ENCODE peak calls at places on chromosome 1, in eight cellular contexts. I is activated CD4-positive, alpha-beta T cell treated with anti-CD3 and anti-CD28 coated beads, Interleukin-2, amount 10 ng/mL, durations not matched to agents 7 days and 5 days; U is H9; D is T-helper 2 cell; J is DND-41; Z is LoVo; K is 8988T; B is activated T-cell treated with anti-CD3 and anti-CD28 coated beads for 24 hours. V is an unnamed sample.

GRCh38 chr1:245657371-245657770 is 502.6 kb downstream of the KIF26B start:
- DNase-seq in D (no peak), K (no peak), U (peak; percentile 43), Z (no peak), B (no peak), J (no peak), I (no peak), V (no peak)

GRCh38 chr1:245213066-245213465 is 58.3 kb downstream of the KIF26B start:
- DNase-seq in U (no peak), Z (no peak), D (no peak), B (no peak), I (no peak), J (no peak), K (no peak), V (no peak)

GRCh38 chr1:65423884-65424655 is 3.6 kb downstream of the LEPR start:
- DNase-seq in D (no peak), U (no peak), I (peak; percentile 10), B (no peak), J (no peak), K (no peak), Z (peak; percentile 41), V (peak; percentile 86)

GRCh38 chr1:48019714-48020315 is 22.6 kb upstream of the TRABD2B start:
- DNase-seq in D (no peak), B (no peak), U (peak; percentile 16), J (no peak), Z (no peak), K (no peak), I (no peak), V (no peak)

GRCh38 chr1:206550446-206550845 is 43.1 kb downstream of the RASSF5 start:
- DNase-seq in U (no peak), Z (no peak), B (no peak), J (no peak), K (no peak), I (no peak), D (no peak), V (no peak)

GRCh38 chr1:166808959-166809358 is 30.3 kb upstream of the POGK start:
- DNase-seq in D (no peak), I (no peak), J (no peak), K (no peak), Z (no peak), B (no peak), U (no peak), V (no peak)

GRCh38 chr1:112997781-112998180 is 41.8 kb upstream of the SLC16A1 start:
- DNase-seq in B (no peak), U (no peak), Z (no peak), K (no peak), D (no peak), J (no peak), I (no peak), V (no peak)

GRCh38 chr1:7298749-7299151 is 472.3 kb upstream of the VAMP3 start:
- DNase-seq in K (no peak), B (no peak), Z (no peak), I (no peak), U (no peak), D (no peak), J (no peak), V (peak; percentile 56)

GRCh38 chr1:75797606-75798216 is 1.0 kb downstream of the MSH4 start:
- DNase-seq in B (no peak), Z (no peak), D (no peak), J (no peak), I (no peak), K (no peak), U (no peak), V (no peak)

GRCh38 chr1:207868252-207868768 is 42.6 kb downstream of the CD34 start:
- DNase-seq in J (peak; percentile 54), B (no peak), D (no peak), K (no peak), U (no peak), Z (no peak), I (peak; percentile 44), V (peak; percentile 45)

GRCh38 chr1:115340879-115341278 is 2.8 kb upstream of the NGF start:
- DNase-seq in J (no peak), K (no peak), I (no peak), D (no peak), Z (no peak), B (no peak), U (no peak), V (no peak)

GRCh38 chr1:89779541-89779940 is 41.3 kb upstream of the LRRC8D start:
- DNase-seq in Z (no peak), J (no peak), I (no peak), U (no peak), K (no peak), B (no peak), D (no peak), V (no peak)

GRCh38 chr1:10686404-10687040 is 109.9 kb downstream of the CASZ1 start:
- DNase-seq in J (no peak), D (no peak), B (no peak), U (no peak), Z (peak; percentile 47), K (no peak), I (no peak), V (no peak)

GRCh38 chr1:178581351-178581951 is 68.5 kb downstream of the TEX35 start:
- DNase-seq in I (no peak), D (no peak), Z (no peak), B (no peak), K (no peak), J (no peak), U (peak; percentile 92), V (no peak)

GRCh38 chr1:26145041-26145959 is 13.6 kb upstream of the FAM110D start:
- DNase-seq in D (peak; percentile 57), U (peak; percentile 88), K (no peak), Z (peak; percentile 89), B (peak; percentile 61), J (peak; percentile 81), I (peak; percentile 83), V (peak; percentile 76)

GRCh38 chr1:34404837-34405236 is 228.1 kb downstream of the C1orf94 start:
- DNase-seq in B (no peak), D (no peak), K (no peak), U (no peak), Z (no peak), J (no peak), I (no peak), V (no peak)

GRCh38 chr1:235019456-235019855 is 109.2 kb downstream of the TOMM20 start:
- DNase-seq in D (no peak), J (no peak), I (no peak), K (no peak), Z (no peak), B (no peak), U (no peak), V (no peak)

GRCh38 chr1:227576152-227576551 is 12.8 kb downstream of the ZNF678 start:
- DNase-seq in I (no peak), D (no peak), B (no peak), J (no peak), Z (no peak), U (no peak), K (no peak), V (no peak)

GRCh38 chr1:18854331-18855025 is 5.0 kb downstream of the TAS1R2 start:
- DNase-seq in U (no peak), D (no peak), J (no peak), Z (no peak), I (no peak), B (no peak), K (no peak), V (no peak)

GRCh38 chr1:108897865-108898720 is 21.3 kb downstream of the GPSM2 start:
- DNase-seq in K (no peak), J (peak; percentile 44), U (no peak), I (peak; percentile 54), B (no peak), Z (peak; percentile 67), D (no peak), V (peak; percentile 66)

GRCh38 chr1:221648201-221648600 is 93.7 kb downstream of the DUSP10 start:
- DNase-seq in I (no peak), B (no peak), U (no peak), J (no peak), D (no peak), Z (no peak), K (no peak), V (no peak)

GRCh38 chr1:36093226-36093625 is 4.5 kb downstream of the ADPRS start:
- DNase-seq in J (no peak), Z (no peak), K (no peak), D (no peak), U (no peak), I (no peak), B (no peak), V (no peak)

GRCh38 chr1:233168384-233168783 is 127.1 kb downstream of the PCNX2 start:
- DNase-seq in K (no peak), I (no peak), U (no peak), D (no peak), J (no peak), B (no peak), Z (no peak), V (peak; percentile 16)

GRCh38 chr1:232805269-232806070 is at the start of gene MAP10:
- DNase-seq in D (peak; percentile 55), U (peak; percentile 90), B (peak; percentile 64), J (peak; percentile 92), K (peak; percentile 66), I (peak; percentile 85), Z (no peak), V (peak; percentile 77)

GRCh38 chr1:118954286-118954890 is 33.8 kb downstream of the TBX15 start:
- DNase-seq in J (no peak), I (no peak), D (no peak), B (no peak), Z (no peak), U (no peak), K (no peak), V (no peak)

GRCh38 chr1:29485096-29485925 is 249.0 kb downstream of the PTPRU start:
- DNase-seq in K (no peak), B (no peak), D (no peak), I (no peak), J (no peak), U (no peak), Z (no peak), V (no peak)

GRCh38 chr1:51303751-51304196 is 26.6 kb downstream of the TTC39A start:
- DNase-seq in I (no peak), B (no peak), Z (no peak), D (no peak), J (no peak), U (no peak), K (no peak), V (peak; percentile 98)

GRCh38 chr1:65323246-65323645 is 13.9 kb downstream of the DNAJC6 start:
- DNase-seq in J (no peak), D (no peak), U (no peak), Z (no peak), B (no peak), K (no peak), I (no peak), V (no peak)

GRCh38 chr1:175273656-175274055 is 81.1 kb upstream of the KIAA0040 start:
- DNase-seq in B (no peak), U (no peak), K (no peak), D (no peak), J (no peak), I (no peak), Z (no peak), V (no peak)

GRCh38 chr1:34199927-34200326 is 23.2 kb downstream of the C1orf94 start:
- DNase-seq in I (no peak), D (no peak), J (no peak), Z (peak; percentile 52), U (no peak), K (no peak), B (no peak), V (no peak)

GRCh38 chr1:58829861-58830260 is 46.0 kb upstream of the JUN start:
- DNase-seq in J (no peak), D (no peak), Z (no peak), B (no peak), U (no peak), I (no peak), K (no peak), V (no peak)

GRCh38 chr1:38183747-38184146 is 137.2 kb upstream of the POU3F1 start:
- DNase-seq in B (no peak), I (no peak), J (no peak), U (no peak), K (no peak), Z (no peak), D (no peak), V (no peak)

GRCh38 chr1:228414511-228415211 is 2.0 kb downstream of the TRIM17 start:
- DNase-seq in Z (no peak), D (no peak), K (no peak), J (no peak), B (no peak), I (no peak), U (no peak), V (no peak)

GRCh38 chr1:18787825-18788385 is 71.6 kb downstream of the TAS1R2 start:
- DNase-seq in B (no peak), K (no peak), U (no peak), D (no peak), Z (no peak), I (no peak), J (no peak), V (no peak)